ENCODE peak calls at places on chromosomes 6 and 20, in eight cellular contexts. L is GM12878; V is GM23248; N is suprapubic skin; M is CD4-positive, alpha-beta T cell; S is astrocyte; Z is PC-3; W is Peyer's patch. G is an unnamed sample.

GRCh38 chr6:168269455-168270243 is 49.9 kb downstream of the DACT2 start:
- DNase-seq in V (no peak), S (no peak), Z (no peak), L (no peak), N (no peak), W (no peak), M (no peak), G (no peak)

GRCh38 chr6:20702366-20702765 is 168.1 kb downstream of the CDKAL1 start:
- DNase-seq in Z (no peak), W (no peak), L (no peak), S (no peak), N (no peak), V (no peak), M (no peak), G (no peak)

GRCh38 chr6:145267076-145267867 is 468.0 kb downstream of the EPM2A start:
- DNase-seq in V (no peak), Z (peak), L (no peak), S (no peak), M (no peak), W (no peak), N (no peak), G (peak)

GRCh38 chr6:136103101-136103688 is 146.9 kb downstream of the MTFR2 start:
- DNase-seq in V (no peak), W (no peak), N (no peak), M (no peak), S (no peak), Z (no peak), L (no peak), G (no peak)

GRCh38 chr6:104784884-104785283 is 74.8 kb downstream of the HACE1 start:
- DNase-seq in L (no peak), S (peak), N (no peak), V (peak), M (no peak), Z (no peak), W (no peak), G (no peak)

GRCh38 chr6:5190467-5190866 is 70.3 kb downstream of the LYRM4 start:
- DNase-seq in N (no peak), V (peak), L (no peak), W (no peak), S (peak), Z (peak), M (no peak), G (no peak)

GRCh38 chr20:31682927-31683326 is 39.7 kb downstream of the BCL2L1 start:
- DNase-seq in N (no peak), M (no peak), L (no peak), V (no peak), Z (no peak), S (no peak), W (no peak), G (no peak)

GRCh38 chr6:139983555-139984276 is 609.3 kb upstream of the CITED2 start:
- DNase-seq in W (no peak), N (no peak), M (no peak), Z (peak), L (no peak), S (no peak), V (peak), G (no peak)

GRCh38 chr6:53673138-53673801 is 7.7 kb upstream of the KLHL31 start:
- DNase-seq in N (no peak), S (peak), M (no peak), Z (peak), W (no peak), L (no peak), V (peak), G (peak)

GRCh38 chr20:48531505-48531904 is 296.3 kb downstream of the PREX1 start:
- DNase-seq in S (peak), N (no peak), Z (no peak), M (no peak), V (no peak), L (no peak), W (no peak), G (no peak)

GRCh38 chr6:158405933-158406332 is 93.7 kb downstream of the TULP4 start:
- DNase-seq in N (no peak), Z (no peak), V (no peak), S (no peak), M (no peak), W (no peak), L (no peak), G (peak)

GRCh38 chr6:33295621-33296369 is 2.9 kb downstream of the RGL2 start:
- DNase-seq in W (no peak), V (no peak), L (no peak), M (no peak), Z (no peak), S (no peak), N (no peak), G (no peak)

GRCh38 chr20:11182715-11183114 is 508.9 kb upstream of the JAG1 start:
- DNase-seq in L (no peak), M (no peak), Z (no peak), W (no peak), N (no peak), S (no peak), V (peak), G (no peak)

GRCh38 chr20:44810391-44811149 is at the start of gene RIMS4:
- DNase-seq in L (no peak), S (no peak), Z (no peak), V (peak), M (no peak), W (no peak), N (no peak), G (no peak)

GRCh38 chr6:156828280-156828703 is 51.1 kb downstream of the ARID1B start:
- DNase-seq in M (no peak), L (no peak), Z (peak), S (peak), N (no peak), V (peak), W (no peak), G (no peak)

GRCh38 chr6:169654590-169655391 is 47.0 kb downstream of the WDR27 start:
- DNase-seq in L (no peak), S (peak), N (no peak), M (peak), W (peak), Z (peak), V (no peak), G (peak)

GRCh38 chr20:47489448-47489872 is 12.2 kb upstream of the NCOA3 start:
- DNase-seq in Z (no peak), M (peak), L (no peak), V (no peak), S (no peak), N (no peak), W (no peak), G (peak)

GRCh38 chr20:41145821-41146620 is 8.7 kb downstream of the PLCG1 start:
- DNase-seq in Z (no peak), L (no peak), S (no peak), M (no peak), V (peak), N (no peak), W (no peak), G (no peak)
- H3K27ac ChIP-seq in Z (no peak), L (no peak), S (no peak), M (peak), V (no peak), N (peak), W (no peak), G (peak)

DNA sequence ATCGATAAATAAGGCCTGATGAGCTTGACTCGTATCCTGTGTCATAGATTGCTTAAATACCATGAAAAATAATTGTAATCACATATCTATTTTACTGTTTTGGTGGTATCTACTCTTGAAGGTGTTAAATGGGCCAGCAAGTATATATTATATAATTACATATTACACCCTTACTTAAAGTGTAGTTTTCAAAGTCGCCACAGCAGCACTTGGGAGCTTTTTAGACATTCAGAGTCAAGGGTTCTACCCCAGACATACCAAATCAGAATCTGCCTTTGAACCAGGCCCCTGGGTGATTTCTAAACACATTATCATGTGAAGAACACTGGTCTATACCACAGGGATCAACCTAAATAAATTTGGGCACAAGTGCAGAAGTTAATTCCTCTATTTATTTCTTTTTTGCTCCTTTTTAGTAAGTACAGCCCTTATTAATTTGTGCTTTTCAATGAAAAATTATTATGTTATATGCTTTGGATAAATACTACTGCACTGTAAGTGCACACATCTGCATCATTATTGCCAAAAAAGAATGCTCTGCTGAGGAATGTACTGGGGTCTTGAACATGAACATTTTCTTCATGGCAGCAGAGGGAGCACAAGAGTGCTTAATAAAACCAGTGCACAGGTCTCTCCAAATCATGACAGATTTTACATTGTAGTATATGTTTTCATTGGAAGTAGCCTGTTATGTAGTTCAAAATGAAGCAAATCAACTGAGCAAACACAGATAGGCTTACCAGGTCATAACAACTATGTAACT is 3.1 kb upstream of the ATXN1 start:
- DNase-seq in M (no peak), Z (peak), S (peak), V (peak), L (no peak), W (no peak), N (no peak), G (no peak)
- H3K27ac ChIP-seq in M (no peak), Z (peak), S (peak), V (peak), L (no peak), W (no peak), N (no peak), G (no peak)

DNA sequence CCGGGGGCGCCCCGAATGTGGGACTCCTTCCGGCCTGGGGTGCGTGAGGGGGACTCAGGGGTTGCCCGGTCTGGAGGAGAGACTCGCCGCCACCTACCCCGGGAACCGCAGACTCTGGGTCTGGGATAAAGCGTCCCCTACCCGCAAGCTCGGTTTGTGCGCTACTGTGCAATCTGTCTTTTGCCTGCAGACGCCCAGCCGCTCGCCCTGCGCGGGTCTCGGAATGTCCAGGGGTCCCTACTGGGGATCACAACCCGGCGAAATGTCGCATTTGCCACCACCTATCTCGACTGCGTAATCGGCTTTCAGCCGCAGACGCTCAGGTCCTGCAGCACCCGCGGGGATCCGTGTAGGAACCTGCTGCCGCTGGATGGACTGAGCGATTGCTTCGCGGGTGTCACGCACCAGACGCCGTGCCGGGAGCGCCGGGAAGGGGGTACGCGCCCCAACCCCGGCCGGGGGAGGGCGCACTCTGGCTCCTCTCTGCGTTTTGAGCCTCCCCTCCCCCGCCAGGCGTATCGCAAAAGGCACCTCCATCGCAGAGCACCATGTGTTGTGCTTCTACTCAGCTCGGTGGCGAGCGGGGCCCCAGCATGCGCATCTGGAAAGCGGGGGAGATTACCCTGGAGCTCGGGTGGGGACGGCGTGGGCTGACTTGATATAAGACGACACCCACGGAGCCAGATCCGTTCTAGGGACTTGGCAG is 824 bp upstream of the PTPRA start:
- DNase-seq in L (peak), V (peak), N (peak), M (peak), Z (peak), S (peak), W (peak), G (peak)
- H3K27ac ChIP-seq in L (peak), V (no peak), N (peak), M (no peak), Z (no peak), S (no peak), W (peak), G (no peak)

GRCh38 chr20:63446174-63447024 is 26.1 kb downstream of the KCNQ2 start:
- DNase-seq in V (no peak), Z (no peak), W (no peak), N (no peak), M (no peak), S (no peak), L (no peak), G (no peak)
- H3K27ac ChIP-seq in V (no peak), Z (no peak), W (no peak), N (no peak), M (no peak), S (no peak), L (no peak), G (no peak)

GRCh38 chr6:146857960-146858308 is 259.2 kb downstream of the ADGB start:
- DNase-seq in L (no peak), S (no peak), M (no peak), N (no peak), V (no peak), W (no peak), Z (no peak), G (no peak)
- H3K27ac ChIP-seq in L (no peak), S (no peak), M (no peak), N (no peak), V (peak), W (peak), Z (no peak), G (peak)

GRCh38 chr20:19786311-19786710 is 28.3 kb downstream of the RIN2 start:
- DNase-seq in Z (peak), L (no peak), N (peak), V (peak), S (peak), W (no peak), M (no peak), G (peak)
- H3K27ac ChIP-seq in Z (peak), L (no peak), N (peak), V (peak), S (peak), W (no peak), M (no peak), G (no peak)

GRCh38 chr6:41713161-41713649 is 22.2 kb downstream of the TFEB start:
- DNase-seq in L (no peak), S (peak), W (no peak), N (no peak), Z (peak), V (peak), M (no peak), G (no peak)

GRCh38 chr6:41714556-41715273 is 20.7 kb downstream of the TFEB start:
- DNase-seq in Z (no peak), M (no peak), W (no peak), N (no peak), S (no peak), L (no peak), V (no peak), G (no peak)

GRCh38 chr6:41711323-41712038 is 23.9 kb downstream of the TFEB start:
- DNase-seq in Z (no peak), S (no peak), M (no peak), W (no peak), V (no peak), L (no peak), N (no peak), G (no peak)

GRCh38 chr6:41713650-41714291 is 21.6 kb downstream of the TFEB start:
- DNase-seq in S (peak), L (peak), W (no peak), V (peak), Z (no peak), N (no peak), M (no peak), G (no peak)

GRCh38 chr6:41712651-41713103 is 22.7 kb downstream of the TFEB start:
- DNase-seq in W (no peak), M (no peak), V (peak), S (no peak), N (no peak), L (no peak), Z (peak), G (no peak)
- H3K27ac ChIP-seq in W (no peak), M (no peak), V (no peak), S (no peak), N (peak), L (peak), Z (no peak), G (no peak)

GRCh38 chr6:1336246-1336843 is 24.4 kb downstream of the FOXQ1 start:
- DNase-seq in M (no peak), V (peak), L (no peak), S (no peak), W (peak), Z (peak), N (no peak), G (peak)
- H3K27ac ChIP-seq in M (no peak), V (no peak), L (no peak), S (no peak), W (no peak), Z (peak), N (peak), G (no peak)

GRCh38 chr6:37210313-37210898 is 40.5 kb downstream of the PIM1 start:
- DNase-seq in L (peak), Z (peak), N (peak), M (peak), S (peak), V (peak), W (no peak), G (peak)

GRCh38 chr6:37208793-37209192 is 38.8 kb downstream of the PIM1 start:
- DNase-seq in Z (no peak), N (no peak), S (no peak), M (no peak), L (no peak), W (no peak), V (no peak), G (no peak)

GRCh38 chr6:37212268-37212667 is 42.3 kb downstream of the PIM1 start:
- DNase-seq in Z (no peak), L (no peak), N (no peak), M (no peak), W (no peak), S (no peak), V (no peak), G (no peak)

GRCh38 chr6:37207903-37208456 is 38.0 kb downstream of the PIM1 start:
- DNase-seq in V (peak), N (peak), Z (peak), S (peak), L (peak), M (peak), W (peak), G (peak)

GRCh38 chr6:37209461-37210205 is 39.7 kb downstream of the PIM1 start:
- DNase-seq in Z (no peak), M (peak), W (no peak), V (no peak), S (no peak), N (no peak), L (no peak), G (no peak)
- H3K27ac ChIP-seq in Z (no peak), M (peak), W (no peak), V (no peak), S (no peak), N (no peak), L (no peak), G (peak)

G was measured in small intestine.